ENCODE peak calls at places on chromosome 12, in nine cellular contexts. M is A549, I is endothelial cell of umbilical vein, K is HCT116, G is H1, D is K562, Y is GM12878, N is NB4, U is HepG2. R is an unnamed sample.

GRCh38 chr12:83615152-83615551 is 928.4 kb downstream of the TMTC2 start:
- DNase-seq in U (no peak), Y (no peak), I (no peak), M (no peak), K (no peak), G (no peak), D (no peak), N (no peak), R (no peak)

GRCh38 chr12:64427988-64428387 is 23.8 kb downstream of the XPOT start:
- DNase-seq in I (no peak), M (no peak), K (no peak), Y (no peak), U (no peak), D (no peak), N (no peak), G (no peak), R (no peak)

GRCh38 chr12:43957732-43958131 is 121.9 kb downstream of the TMEM117 start:
- DNase-seq in G (no peak), N (peak; percentile 75), D (peak; percentile 17), M (peak; percentile 21), Y (peak; percentile 28), U (peak; percentile 49), I (peak; percentile 50), K (peak; percentile 37), R (peak; percentile 52)

GRCh38 chr12:39272934-39273770 is 169.8 kb downstream of the KIF21A start:
- DNase-seq in Y (no peak), D (peak; percentile 28), G (peak; percentile 53), U (peak; percentile 24), K (peak; percentile 22), N (peak; percentile 44), I (peak; percentile 67), M (peak; percentile 4), R (peak; percentile 28)

GRCh38 chr12:101564912-101565311 is 29.9 kb upstream of the MYBPC1 start:
- DNase-seq in D (peak; percentile 13), U (no peak), K (no peak), G (no peak), Y (no peak), I (no peak), M (no peak), N (peak; percentile 50), R (peak; percentile 1)

GRCh38 chr12:81450920-81451739 is 308.0 kb downstream of the PPFIA2 start:
- DNase-seq in M (peak; percentile 15), Y (no peak), N (peak; percentile 65), U (peak; percentile 58), G (peak; percentile 49), D (peak; percentile 7), I (peak; percentile 54), K (peak; percentile 76), R (peak; percentile 56)

GRCh38 chr12:126727656-126728055 is 1539.3 kb upstream of the TMEM132C start:
- DNase-seq in U (no peak), Y (no peak), K (no peak), M (no peak), I (no peak), N (no peak), D (no peak), G (peak; percentile 65), R (no peak)

GRCh38 chr12:67427336-67427735 is 158.2 kb downstream of the CAND1 start:
- DNase-seq in D (no peak), K (no peak), N (no peak), M (no peak), U (no peak), G (no peak), I (no peak), Y (no peak), R (no peak)

GRCh38 chr12:108629824-108630476 is 3.7 kb downstream of the SELPLG start:
- DNase-seq in G (no peak), K (no peak), D (peak; percentile 90), I (peak; percentile 70), M (no peak), N (peak; percentile 70), U (peak; percentile 21), Y (no peak), R (no peak)

GRCh38 chr12:44525806-44526654 is 350.1 kb downstream of the NELL2 start:
- DNase-seq in M (no peak), U (peak; percentile 39), I (no peak), N (no peak), D (no peak), G (no peak), K (no peak), Y (no peak), R (no peak)

GRCh38 chr12:4275869-4276253 is 2.3 kb downstream of the CCND2 start:
- DNase-seq in K (no peak), U (no peak), M (no peak), Y (no peak), I (no peak), G (peak; percentile 50), N (no peak), D (no peak), R (no peak)

GRCh38 chr12:25014961-25015360 is 66.1 kb upstream of the BCAT1 start:
- DNase-seq in D (no peak), G (no peak), Y (no peak), K (no peak), I (no peak), M (no peak), U (no peak), N (no peak), R (no peak)

GRCh38 chr12:75959506-75959905 is 72.1 kb downstream of the PHLDA1 start:
- DNase-seq in D (no peak), I (no peak), M (no peak), K (no peak), U (no peak), G (no peak), N (peak; percentile 31), Y (no peak), R (no peak)

GRCh38 chr12:2414810-2415567 is 362.2 kb downstream of the CACNA1C start:
- DNase-seq in G (no peak), M (no peak), U (no peak), I (no peak), Y (no peak), D (no peak), N (peak; percentile 10), K (no peak), R (no peak)

GRCh38 chr12:40054554-40055226 is 51.2 kb downstream of the SLC2A13 start:
- DNase-seq in N (no peak), K (no peak), M (peak; percentile 21), I (no peak), Y (no peak), G (no peak), U (no peak), D (no peak), R (no peak)

GRCh38 chr12:124916370-124917134 is 2.1 kb upstream of the UBC start:
- DNase-seq in Y (no peak), G (no peak), U (peak; percentile 96), K (peak; percentile 90), I (peak; percentile 88), D (peak; percentile 50), N (peak; percentile 90), M (no peak), R (no peak)
- H3K4me3 ChIP-seq in Y (peak overlapping the region; percentile 97), G (no peak overlapping the region), U (peak overlapping the region; percentile 86), K (peak overlapping the region; percentile 100), I (no peak overlapping the region), D (peak overlapping the region; percentile 94), N (peak overlapping the region; percentile 33), M (peak overlapping the region; percentile 97), R (peak overlapping the region; percentile 100)

DNA sequence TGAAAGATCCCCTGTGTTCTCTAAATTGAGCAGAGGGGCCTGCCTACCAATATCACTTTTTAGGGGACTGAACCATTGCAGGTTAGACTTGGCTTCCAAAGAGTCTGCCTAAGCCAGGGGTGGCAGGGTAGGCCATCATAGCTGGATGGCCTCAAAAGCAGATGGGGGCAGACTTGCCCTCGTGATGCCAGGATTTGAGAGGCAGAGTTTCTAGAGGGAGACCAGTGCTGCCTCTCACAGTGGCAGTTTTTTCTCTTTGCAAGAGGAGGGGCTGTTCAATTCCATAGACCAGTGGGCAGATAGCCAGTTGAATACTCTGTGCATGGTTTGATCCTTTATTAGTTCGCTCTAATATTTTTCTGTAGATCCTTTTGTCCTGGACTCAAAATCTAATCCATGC is 23.8 kb upstream of the SMCO2 start:
- DNase-seq in U (no peak), D (no peak), M (no peak), G (no peak), N (peak; percentile 31), K (no peak), I (no peak), Y (no peak), R (no peak)
- TF ChIP-seq MAX in U (no peak), D (no peak), M (no peak), G (no peak), N (no peak), K (no peak), I (no peak), Y (no peak), R (no peak)

DNA sequence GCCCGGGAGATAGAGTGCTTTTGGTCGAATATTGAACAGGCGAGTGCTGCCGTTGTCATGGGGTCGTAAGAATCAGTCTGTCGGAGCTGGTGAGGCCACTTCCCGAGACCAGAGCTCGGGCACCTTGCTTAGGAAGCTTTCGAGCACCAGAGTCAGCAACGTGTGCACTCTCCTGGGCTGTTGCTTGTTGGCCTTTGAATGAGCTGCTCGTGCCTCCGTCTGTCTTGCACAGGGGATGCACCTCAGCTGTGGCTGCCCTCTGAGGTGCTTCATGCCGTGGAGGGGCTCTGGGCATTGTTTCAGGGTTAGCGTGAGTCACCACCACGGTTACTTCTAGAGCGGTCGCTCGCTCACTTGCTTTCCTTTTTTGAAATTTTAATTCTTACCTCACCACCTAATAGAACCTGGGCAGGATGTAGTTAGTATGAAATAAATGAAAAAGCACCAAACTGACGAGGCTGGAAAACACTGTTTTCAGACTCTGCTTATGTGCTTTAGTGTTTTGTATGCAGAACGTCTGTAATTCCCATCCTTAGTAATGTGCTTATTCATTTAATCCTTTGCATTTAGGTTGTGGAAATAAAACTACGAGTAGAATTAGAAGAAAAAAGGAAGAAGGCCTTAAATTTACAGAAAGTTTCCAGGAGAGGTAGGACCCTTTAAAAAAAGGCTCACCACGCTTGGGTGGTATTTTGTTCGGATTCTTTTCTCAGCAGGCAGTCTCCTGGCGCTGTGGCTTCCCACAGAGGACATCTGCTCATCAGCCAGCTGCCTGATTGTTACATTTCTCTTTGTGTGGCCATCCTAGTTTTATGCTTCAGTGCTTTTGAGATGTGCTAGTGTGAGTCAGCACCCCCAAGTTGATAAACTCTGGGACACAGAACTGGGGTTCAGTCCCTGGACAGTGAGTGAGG is 40.6 kb downstream of the EP400 start:
- DNase-seq in U (no peak), G (peak; percentile 55), D (no peak), K (no peak), M (no peak), Y (no peak), N (no peak), I (no peak), R (no peak)
- H3K4me3 ChIP-seq in U (no peak overlapping the region), G (peak overlapping the region; percentile 0), D (no peak overlapping the region), K (no peak overlapping the region), M (no peak overlapping the region), Y (no peak overlapping the region), N (no peak overlapping the region), I (no peak overlapping the region), R (no peak overlapping the region)

GRCh38 chr12:49885663-49886461 is 17.8 kb downstream of the FAIM2 start:
- DNase-seq in Y (no peak), I (no peak), U (peak; percentile 47), M (no peak), D (no peak), K (no peak), N (no peak), G (no peak), R (no peak)
- TF ChIP-seq MAX in Y (no peak), I (no peak), U (no peak), M (no peak), D (no peak), K (no peak), N (no peak), G (no peak), R (no peak)

R was measured in SK-N-SH.